ENCODE peak calls at places on chromosomes 3 and 15, in six cellular contexts. K, P, R, G, S and T are unnamed samples.

GRCh38 chr15:71139264-71139663 is 24.0 kb downstream of the THSD4 start:
- DNase-seq in K (no peak), P (no peak), R (peak; percentile 11), G (no peak), S (no peak), T (no peak)

GRCh38 chr15:31352911-31353811 is 26.5 kb downstream of the KLF13 start:
- DNase-seq in K (no peak), P (peak; percentile 86), R (peak; percentile 91), G (peak; percentile 6), S (no peak), T (peak; percentile 74)

GRCh38 chr3:12229896-12230295 is 59.0 kb upstream of the PPARG start:
- DNase-seq in K (no peak), P (no peak), R (no peak), G (no peak), S (no peak), T (no peak)

GRCh38 chr3:130926504-130926903 is 32.6 kb downstream of the ATP2C1 start:
- DNase-seq in K (no peak), P (no peak), R (no peak), G (no peak), S (no peak), T (no peak)

GRCh38 chr3:114827495-114827894 is 319.6 kb downstream of the ZBTB20 start:
- DNase-seq in K (peak; percentile 70), P (no peak), R (peak; percentile 85), G (no peak), S (peak; percentile 33), T (peak; percentile 61)

GRCh38 chr15:76309561-76310330 is 1.5 kb downstream of the ETFA start:
- DNase-seq in K (no peak), P (no peak), R (no peak), G (no peak), S (no peak), T (no peak)

GRCh38 chr3:127768346-127769008 is 53.8 kb downstream of the MGLL start:
- DNase-seq in K (no peak), P (no peak), R (no peak), G (peak; percentile 84), S (no peak), T (no peak)

GRCh38 chr3:100175637-100176250 is 61.4 kb upstream of the FILIP1L start:
- DNase-seq in K (no peak), P (no peak), R (no peak), G (no peak), S (no peak), T (no peak)

GRCh38 chr15:94972314-94972713 is 741.0 kb downstream of the MCTP2 start:
- DNase-seq in K (peak; percentile 9), P (no peak), R (no peak), G (no peak), S (no peak), T (no peak)

GRCh38 chr3:49017978-49018706 is at the start of gene DALRD3:
- DNase-seq in K (no peak), P (peak; percentile 81), R (peak; percentile 82), G (peak; percentile 22), S (peak; percentile 52), T (no peak)

GRCh38 chr3:186772886-186773417 is 10.4 kb upstream of the EIF4A2 start:
- DNase-seq in K (no peak), P (peak; percentile 78), R (peak; percentile 68), G (no peak), S (no peak), T (no peak)

GRCh38 chr3:115658337-115659181 is 35.2 kb downstream of the GAP43 start:
- DNase-seq in K (peak; percentile 79), P (peak; percentile 90), R (peak; percentile 84), G (peak; percentile 86), S (peak; percentile 79), T (peak; percentile 60)

GRCh38 chr15:86915811-86916331 is 836.2 kb downstream of the AGBL1 start:
- DNase-seq in K (peak; percentile 46), P (no peak), R (peak; percentile 81), G (no peak), S (peak; percentile 46), T (peak; percentile 7)

GRCh38 chr15:85614059-85614458 is 180.7 kb downstream of the KLHL25 start:
- DNase-seq in K (no peak), P (no peak), R (no peak), G (no peak), S (no peak), T (no peak)

GRCh38 chr3:71208273-71209095 is 375.0 kb downstream of the FOXP1 start:
- DNase-seq in K (no peak), P (no peak), R (no peak), G (no peak), S (no peak), T (no peak)

GRCh38 chr3:65950340-65951326 is 88.1 kb downstream of the MAGI1 start:
- DNase-seq in K (peak; percentile 86), P (no peak), R (peak; percentile 4), G (no peak), S (no peak), T (no peak)

GRCh38 chr15:80709542-80709941 is 14.4 kb downstream of the ABHD17C start:
- DNase-seq in K (no peak), P (no peak), R (no peak), G (no peak), S (no peak), T (no peak)

GRCh38 chr3:127454051-127454450 is 136.5 kb downstream of the TPRA1 start:
- DNase-seq in K (no peak), P (no peak), R (no peak), G (no peak), S (no peak), T (no peak)

GRCh38 chr3:3798641-3799113 is 554 bp upstream of the LRRN1 start:
- DNase-seq in K (peak; percentile 35), P (no peak), R (peak; percentile 56), G (no peak), S (no peak), T (no peak)